ENCODE peak calls at places on chromosomes 5 and 9, in ten cellular contexts. K is stimulated activated CD4-positive, alpha-beta T cell treated with anti-CD3 and anti-CD28 coated beads, Interleukin-4, amount 100 ng/mL, for 48 hours; C is coronary artery; O is fibroblast of villous mesenchyme; Y is T-helper 9 cell; D is MCF 10A; U is left ventricle myocardium inferior; V is NCI-H1417; F is EL; J is A549. G is an unnamed sample.

GRCh38 chr5:95219411-95219810 is 65.5 kb downstream of the MCTP1 start:
- DNase-seq in K (no peak), C (no peak), O (no peak), Y (no peak), D (no peak), U (no peak), V (peak), F (no peak), J (no peak), G (no peak)

GRCh38 chr5:124748687-124749594 is 2.5 kb upstream of the ZNF608 start:
- DNase-seq in K (no peak), C (peak), O (peak), Y (no peak), D (peak), U (peak), V (peak), F (peak), J (peak), G (peak)

GRCh38 chr5:171405615-171406014 is 13.8 kb upstream of the FGF18 start:
- DNase-seq in K (no peak), C (no peak), O (peak), Y (no peak), D (no peak), U (no peak), V (peak), F (no peak), J (peak), G (no peak)

GRCh38 chr5:93154551-93154950 is 426.5 kb downstream of the NR2F1-AS1 start:
- DNase-seq in K (no peak), C (no peak), O (no peak), Y (no peak), D (no peak), U (no peak), V (no peak), F (no peak), J (no peak), G (no peak)

GRCh38 chr9:123335227-123335985 is 20.6 kb upstream of the CRB2 start:
- DNase-seq in K (no peak), C (no peak), O (peak), Y (no peak), D (no peak), U (no peak), V (no peak), F (peak), J (no peak), G (peak)

GRCh38 chr9:37801287-37801850 is 772 bp downstream of the DCAF10 start:
- DNase-seq in K (peak), C (no peak), O (peak), Y (no peak), D (peak), U (peak), V (no peak), F (peak), J (peak), G (peak)

GRCh38 chr5:33400675-33401074 is 40.1 kb upstream of the TARS1 start:
- DNase-seq in K (no peak), C (no peak), O (no peak), Y (no peak), D (no peak), U (no peak), V (no peak), F (no peak), J (no peak), G (no peak)

GRCh38 chr9:129995409-129996160 is 47.4 kb downstream of the FNBP1 start:
- DNase-seq in K (no peak), C (no peak), O (peak), Y (no peak), D (peak), U (no peak), V (no peak), F (peak), J (no peak), G (no peak)

GRCh38 chr5:172188893-172189692 is 1.1 kb upstream of the STK10 start:
- DNase-seq in K (no peak), C (no peak), O (no peak), Y (no peak), D (no peak), U (no peak), V (peak), F (no peak), J (no peak), G (no peak)

GRCh38 chr5:93586948-93587918 is 4.2 kb downstream of the NR2F1 start:
- DNase-seq in K (no peak), C (no peak), O (no peak), Y (no peak), D (no peak), U (no peak), V (no peak), F (no peak), J (no peak), G (no peak)

GRCh38 chr5:103414598-103414997 is 148.0 kb downstream of the NUDT12 start:
- DNase-seq in K (no peak), C (no peak), O (no peak), Y (no peak), D (peak), U (no peak), V (no peak), F (no peak), J (no peak), G (no peak)

GRCh38 chr9:135970128-135970815 is 9.1 kb upstream of the UBAC1 start:
- DNase-seq in K (no peak), C (no peak), O (no peak), Y (no peak), D (no peak), U (no peak), V (no peak), F (no peak), J (no peak), G (no peak)